ENCODE peak calls at places on chromosomes 13 and 19, in four cellular contexts. B, Z, G and F are unnamed samples.
A peak's percentile ranks its signal among the peaks of the same experiment; 100 is the strongest.

GRCh38 chr13:40514797-40515196 is 151.6 kb downstream of the FOXO1 start:
- DNase-seq in B (no peak), Z (no peak), G (no peak), F (no peak)

GRCh38 chr19:5539431-5539833 is 28.3 kb downstream of the TINCR start:
- DNase-seq in B (no peak), Z (no peak), G (no peak), F (no peak)

GRCh38 chr19:51524661-51525264 is 6.7 kb downstream of the SIGLEC6 start:
- DNase-seq in B (no peak), Z (no peak), G (no peak), F (no peak)

GRCh38 chr19:47447470-47448359 is 24.0 kb downstream of the SLC8A2 start:
- DNase-seq in B (peak; percentile 97), Z (peak; percentile 22), G (peak; percentile 28), F (no peak)

GRCh38 chr13:39870197-39870746 is 214.8 kb downstream of the COG6 start:
- DNase-seq in B (no peak), Z (no peak), G (no peak), F (no peak)

GRCh38 chr13:21010621-21011020 is 50.8 kb downstream of the LATS2 start:
- DNase-seq in B (no peak), Z (peak; percentile 47), G (no peak), F (no peak)

GRCh38 chr13:32682740-32683139 is 96.5 kb downstream of the PDS5B start:
- DNase-seq in B (no peak), Z (no peak), G (no peak), F (no peak)

GRCh38 chr19:37007587-37008220 is 70.5 kb upstream of the ZNF420 start:
- DNase-seq in B (no peak), Z (no peak), G (peak; percentile 19), F (peak; percentile 37)

GRCh38 chr13:94548382-94549240 is 47.3 kb downstream of the TGDS start:
- DNase-seq in B (no peak), Z (peak; percentile 29), G (no peak), F (peak; percentile 27)

GRCh38 chr13:43994999-43995859 is 115.5 kb downstream of the LACC1 start:
- DNase-seq in B (no peak), Z (no peak), G (no peak), F (no peak)